ENCODE peak calls at places on chromosomes 11 and 22, in ten cellular contexts. Y, C, L, N, H, G, Q, B, F and D are unnamed samples.

GRCh38 chr11:64341429-64341828 is 1.4 kb downstream of the CCDC88B start:
- DNase-seq in Y (no peak), C (no peak), L (no peak), N (no peak), H (no peak), G (no peak), Q (no peak), B (no peak), F (no peak), D (no peak)

GRCh38 chr11:37199082-37199481 is 601.0 kb upstream of the RAG2 start:
- DNase-seq in Y (no peak), C (no peak), L (no peak), N (no peak), H (no peak), G (no peak), Q (no peak), B (no peak), F (no peak), D (no peak)

GRCh38 chr22:46740910-46741785 is 3.1 kb upstream of the CERK start:
- DNase-seq in Y (no peak), C (no peak), L (no peak), N (no peak), H (no peak), G (no peak), Q (no peak), B (no peak), F (no peak), D (no peak)

GRCh38 chr11:26365284-26365683 is 33.4 kb downstream of the ANO3 start:
- DNase-seq in Y (no peak), C (no peak), L (no peak), N (no peak), H (no peak), G (no peak), Q (no peak), B (no peak), F (no peak), D (no peak)

GRCh38 chr11:65132988-65133700 is 1.2 kb downstream of the SYVN1 start:
- DNase-seq in Y (no peak), C (peak; percentile 83), L (peak; percentile 34), N (peak; percentile 91), H (no peak), G (no peak), Q (no peak), B (peak; percentile 94), F (no peak), D (peak; percentile 66)

GRCh38 chr22:32469799-32470212 is 4.8 kb upstream of the FBXO7 start:
- DNase-seq in Y (no peak), C (no peak), L (no peak), N (no peak), H (no peak), G (peak; percentile 4), Q (peak; percentile 86), B (no peak), F (peak; percentile 84), D (no peak)

GRCh38 chr11:102733232-102733875 is 8.6 kb upstream of the MMP8 start:
- DNase-seq in Y (peak; percentile 40), C (peak; percentile 79), L (peak; percentile 86), N (peak; percentile 74), H (peak; percentile 26), G (peak; percentile 65), Q (no peak), B (peak; percentile 82), F (peak; percentile 47), D (peak; percentile 82)

GRCh38 chr11:103633037-103633788 is 403.2 kb upstream of the DDI1 start:
- DNase-seq in Y (no peak), C (no peak), L (no peak), N (no peak), H (no peak), G (no peak), Q (no peak), B (no peak), F (peak; percentile 59), D (no peak)

GRCh38 chr22:41092023-41092817 is at the start of gene EP300:
- DNase-seq in Y (peak; percentile 56), C (peak; percentile 62), L (peak; percentile 68), N (peak; percentile 89), H (peak; percentile 93), G (peak; percentile 72), Q (peak; percentile 97), B (peak; percentile 89), F (peak; percentile 68), D (peak; percentile 80)
- TF ChIP-seq CTCF in Y (peak; percentile 44), C (peak; percentile 29), L (no peak), N (no peak), H (peak; percentile 42), G (no peak), Q (no peak), B (no peak), F (peak; percentile 19), D (no peak)

GRCh38 chr22:41575533-41575932 is 14.1 kb downstream of the PMM1 start:
- DNase-seq in Y (no peak), C (no peak), L (no peak), N (no peak), H (no peak), G (no peak), Q (no peak), B (no peak), F (no peak), D (no peak)

GRCh38 chr22:41574847-41575381 is 14.1 kb downstream of the CSDC2 start:
- DNase-seq in Y (no peak), C (no peak), L (no peak), N (no peak), H (peak; percentile 83), G (no peak), Q (peak; percentile 91), B (peak; percentile 36), F (peak; percentile 19), D (no peak)

GRCh38 chr22:41578114-41578513 is 11.5 kb downstream of the PMM1 start:
- DNase-seq in Y (no peak), C (no peak), L (no peak), N (no peak), H (no peak), G (no peak), Q (no peak), B (no peak), F (no peak), D (no peak)

GRCh38 chr22:41578818-41579217 is 10.8 kb downstream of the PMM1 start:
- DNase-seq in Y (no peak), C (no peak), L (no peak), N (no peak), H (no peak), G (no peak), Q (no peak), B (no peak), F (no peak), D (no peak)

DNA sequence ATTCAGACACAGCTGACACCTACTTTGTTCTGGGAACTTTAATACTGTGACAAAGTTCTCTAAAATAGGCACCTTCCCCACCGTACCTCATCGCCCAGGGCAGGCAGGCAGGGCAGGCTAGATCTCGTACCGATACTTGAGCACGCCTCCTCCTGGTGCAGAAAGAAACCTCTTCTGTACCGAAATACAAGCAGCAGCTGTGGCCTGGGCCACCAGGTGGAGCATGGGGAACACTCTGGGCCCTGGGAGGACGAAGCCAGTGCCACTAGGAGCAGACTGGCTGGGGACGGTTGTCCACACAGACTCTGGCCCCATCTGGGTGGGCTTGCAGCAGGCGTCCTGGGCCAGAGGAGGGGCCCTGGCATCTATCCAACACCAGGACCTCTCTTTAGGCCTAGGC is 12.8 kb downstream of the PMM1 start:
- DNase-seq in Y (peak; percentile 48), C (peak; percentile 89), L (peak; percentile 74), N (peak; percentile 56), H (peak; percentile 47), G (peak; percentile 65), Q (no peak), B (peak; percentile 40), F (peak; percentile 52), D (peak; percentile 56)
- TF ChIP-seq CTCF in Y (peak; percentile 62), C (peak; percentile 91), L (no peak), N (peak; percentile 83), H (peak; percentile 84), G (peak; percentile 61), Q (no peak), B (peak; percentile 28), F (peak; percentile 64), D (peak; percentile 51)

DNA sequence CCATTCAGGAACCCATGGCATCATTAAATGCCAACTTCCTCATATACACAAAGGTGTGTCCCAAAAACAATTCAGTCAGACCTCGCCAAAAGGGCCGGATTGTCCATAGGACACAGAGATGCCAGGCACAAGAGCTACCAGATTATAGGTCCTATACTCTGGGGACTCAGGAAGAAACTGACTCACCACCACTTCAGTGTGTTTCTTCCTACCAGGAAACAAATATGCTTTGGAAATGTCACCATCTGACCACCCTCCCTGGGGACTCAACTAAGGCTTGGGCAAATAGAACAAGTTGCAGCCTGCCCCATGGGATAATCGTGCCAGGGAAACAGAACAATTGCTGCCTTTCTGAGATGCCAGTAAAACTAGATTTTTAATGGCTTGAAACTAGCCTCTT is 11.7 kb downstream of the POU2AF3 start:
- DNase-seq in Y (no peak), C (no peak), L (no peak), N (no peak), H (no peak), G (no peak), Q (no peak), B (peak; percentile 50), F (no peak), D (peak; percentile 47)
- TF ChIP-seq CTCF in Y (no peak), C (no peak), L (no peak), N (no peak), H (no peak), G (no peak), Q (no peak), B (no peak), F (no peak), D (no peak)

GRCh38 chr11:73186294-73186850 is 31.7 kb upstream of the P2RY2 start:
- DNase-seq in Y (no peak), C (no peak), L (no peak), N (peak; percentile 85), H (peak; percentile 50), G (no peak), Q (no peak), B (no peak), F (no peak), D (peak; percentile 83)

GRCh38 chr11:73184953-73185671 is 33.0 kb upstream of the P2RY2 start:
- DNase-seq in Y (peak; percentile 58), C (peak; percentile 82), L (peak; percentile 75), N (peak; percentile 91), H (peak; percentile 57), G (peak; percentile 70), Q (peak; percentile 92), B (peak; percentile 82), F (peak; percentile 33), D (peak; percentile 87)

GRCh38 chr11:73186886-73187285 is 31.2 kb upstream of the P2RY2 start:
- DNase-seq in Y (no peak), C (no peak), L (no peak), N (peak; percentile 53), H (peak; percentile 5), G (no peak), Q (peak; percentile 67), B (no peak), F (no peak), D (no peak)

GRCh38 chr11:73185680-73186293 is 32.3 kb upstream of the P2RY2 start:
- DNase-seq in Y (no peak), C (no peak), L (no peak), N (peak; percentile 70), H (peak; percentile 59), G (no peak), Q (peak; percentile 83), B (no peak), F (peak; percentile 69), D (peak; percentile 86)

GRCh38 chr11:73182824-73183321 is 35.2 kb upstream of the P2RY2 start:
- DNase-seq in Y (no peak), C (no peak), L (no peak), N (no peak), H (no peak), G (no peak), Q (no peak), B (peak; percentile 83), F (no peak), D (no peak)
- TF ChIP-seq CTCF in Y (no peak), C (no peak), L (no peak), N (no peak), H (no peak), G (no peak), Q (no peak), B (no peak), F (no peak), D (no peak)